ENCODE peak calls at places on chromosomes 1 and 21, in nine cellular contexts. S is upper lobe of right lung; Z is CD8-positive, alpha-beta T cell; B is ovary; O is fibroblast of mammary gland; T is astrocyte of the spinal cord; E is hepatocyte; I is astrocyte; X is PC-9. A is an unnamed sample.

GRCh38 chr1:42038261-42038660 is 114.9 kb upstream of the GUCA2B start:
- DNase-seq in T (no peak), E (no peak), Z (no peak), S (no peak), X (no peak), B (no peak), O (no peak), I (no peak), A (no peak)

GRCh38 chr1:27787895-27788294 is 14.9 kb downstream of the STX12 start:
- DNase-seq in E (peak), X (no peak), Z (no peak), T (peak), O (peak), S (no peak), B (no peak), I (peak), A (no peak)

GRCh38 chr1:6906783-6907182 is 121.5 kb downstream of the CAMTA1 start:
- DNase-seq in Z (no peak), E (no peak), O (no peak), X (no peak), B (no peak), S (no peak), T (no peak), I (no peak), A (no peak)

GRCh38 chr1:169102567-169102966 is 3.9 kb upstream of the ATP1B1 start:
- DNase-seq in X (peak), I (peak), Z (no peak), B (peak), S (peak), O (peak), T (peak), E (peak), A (no peak)

GRCh38 chr1:93722081-93723031 is 40.7 kb upstream of the BCAR3 start:
- DNase-seq in I (no peak), T (no peak), S (no peak), Z (no peak), O (no peak), B (no peak), E (no peak), X (no peak), A (no peak)

GRCh38 chr1:151539321-151540020 is 638 bp upstream of the TUFT1 start:
- DNase-seq in S (peak), Z (peak), T (peak), X (peak), O (peak), I (peak), B (peak), E (peak), A (peak)

GRCh38 chr1:36160949-36161485 is 5.1 kb downstream of the MAP7D1 start:
- DNase-seq in X (no peak), Z (peak), B (peak), I (peak), O (peak), T (peak), E (peak), S (peak), A (no peak)

GRCh38 chr1:86430376-86430775 is 6.4 kb downstream of the CLCA2 start:
- DNase-seq in O (no peak), T (no peak), E (no peak), S (no peak), X (peak), B (no peak), I (no peak), Z (no peak), A (no peak)

GRCh38 chr1:3473381-3473844 is 18.9 kb downstream of the ARHGEF16 start:
- DNase-seq in O (peak), B (no peak), E (no peak), S (no peak), X (no peak), T (peak), Z (no peak), I (peak), A (no peak)

GRCh38 chr1:41032147-41032546 is 10.6 kb upstream of the SLFNL1 start:
- DNase-seq in S (no peak), Z (no peak), O (no peak), I (no peak), E (no peak), T (no peak), B (no peak), X (no peak), A (no peak)

GRCh38 chr1:24277420-24278169 is 41.6 kb upstream of the GRHL3 start:
- DNase-seq in S (no peak), I (peak), Z (no peak), O (peak), B (no peak), X (peak), E (no peak), T (peak), A (no peak)

GRCh38 chr1:40742363-40743061 is 41.1 kb upstream of the KCNQ4 start:
- DNase-seq in B (no peak), X (no peak), E (no peak), T (no peak), O (peak), Z (no peak), S (no peak), I (no peak), A (no peak)

GRCh38 chr21:34185051-34185750 is 111.8 kb downstream of the MRPS6 start:
- DNase-seq in S (no peak), T (no peak), E (no peak), B (no peak), I (no peak), Z (no peak), X (no peak), O (no peak), A (no peak)

GRCh38 chr1:37919277-37919676 is 27.6 kb downstream of the INPP5B start:
- DNase-seq in O (peak), I (no peak), B (no peak), Z (no peak), E (peak), S (no peak), X (no peak), T (peak), A (no peak)

GRCh38 chr1:38308780-38309179 is 262.2 kb upstream of the POU3F1 start:
- DNase-seq in T (no peak), B (no peak), X (no peak), O (no peak), I (peak), Z (no peak), E (peak), S (no peak), A (no peak)

DNA sequence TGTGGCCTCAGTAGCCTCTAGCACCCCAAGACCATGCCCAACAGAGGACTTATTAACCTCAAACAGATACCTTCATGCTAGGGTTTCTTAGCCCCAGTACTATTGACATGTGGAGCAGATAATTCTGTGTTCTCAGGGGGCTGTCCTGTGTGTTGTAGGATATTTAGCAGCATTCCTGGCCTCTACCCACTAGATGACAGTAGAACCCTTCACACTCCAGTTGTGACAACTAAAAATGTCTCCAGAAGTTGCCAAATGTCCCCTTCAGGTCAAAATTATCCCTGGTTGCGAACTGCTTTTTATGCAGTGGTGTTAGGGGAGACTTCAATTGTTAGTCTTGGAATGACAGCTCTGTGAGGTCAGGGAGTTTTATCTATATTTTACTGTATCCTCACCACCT is 8.1 kb downstream of the KAZN start:
- DNase-seq in O (no peak), Z (no peak), I (no peak), E (no peak), X (no peak), B (no peak), T (no peak), S (no peak), A (no peak)
- TF ChIP-seq CTCF in O (peak), Z (no peak), I (peak), E (peak), X (no peak), B (no peak), T (peak), S (peak), A (peak)

GRCh38 chr1:10980094-10980577 is 32.3 kb upstream of the TARDBP start:
- DNase-seq in B (peak), E (peak), X (peak), Z (no peak), S (peak), I (peak), T (peak), O (peak), A (no peak)
- H3K4me3 ChIP-seq in B (no peak), E (no peak), X (no peak), Z (no peak), S (no peak), I (no peak), T (no peak), O (no peak), A (peak)

GRCh38 chr1:236129315-236129714 is 13.0 kb upstream of the GPR137B start:
- DNase-seq in B (no peak), Z (no peak), O (no peak), S (no peak), E (no peak), T (no peak), I (no peak), X (no peak), A (no peak)
- TF ChIP-seq CTCF in B (no peak), Z (no peak), O (no peak), S (no peak), E (no peak), T (no peak), I (no peak), X (no peak), A (no peak)

GRCh38 chr1:108502624-108503023 is 52.5 kb downstream of the NBPF6 start:
- DNase-seq in I (peak), S (no peak), O (peak), X (peak), B (no peak), Z (no peak), E (no peak), T (peak), A (no peak)
- H3K4me3 ChIP-seq in I (no peak), S (no peak), O (no peak), X (no peak), B (no peak), Z (no peak), E (no peak), T (no peak), A (no peak)

DNA sequence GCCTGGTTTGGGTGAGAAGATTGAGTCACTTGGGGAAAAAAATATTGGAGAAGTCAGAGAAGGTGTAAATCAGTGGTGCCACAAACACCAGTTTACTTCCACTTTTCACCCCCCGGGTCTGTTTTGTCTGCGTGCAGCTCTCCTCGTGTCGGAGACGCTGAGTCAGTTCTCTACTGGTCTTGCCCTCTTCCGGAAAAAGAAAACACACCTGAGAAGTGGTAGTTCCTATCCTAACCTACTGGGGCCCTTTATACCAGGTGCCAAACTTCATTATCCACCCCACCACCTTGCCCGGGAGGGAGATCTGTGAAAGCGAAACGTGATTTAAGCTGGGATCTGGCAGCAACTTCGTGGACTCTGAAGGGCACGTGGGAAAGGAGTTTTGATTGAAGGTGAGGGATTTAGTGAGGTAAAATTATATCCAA is 855 bp upstream of the IVNS1ABP start:
- DNase-seq in I (no peak), O (no peak), T (no peak), X (peak), B (no peak), E (peak), Z (peak), S (no peak), A (peak)
- TF ChIP-seq CTCF in I (no peak), O (no peak), T (no peak), X (peak), B (no peak), E (no peak), Z (peak), S (no peak), A (no peak)

GRCh38 chr1:201270616-201271390 is 12.5 kb upstream of the PKP1 start:
- DNase-seq in T (no peak), O (no peak), E (no peak), S (no peak), I (no peak), Z (no peak), X (no peak), B (no peak), A (no peak)
- H3K4me3 ChIP-seq in T (no peak), O (no peak), E (no peak), S (no peak), I (no peak), Z (no peak), X (no peak), B (no peak), A (no peak)

GRCh38 chr1:145845144-145845513 is 301 bp upstream of the NUDT17 start:
- DNase-seq in B (no peak), X (no peak), S (no peak), Z (no peak), T (no peak), I (no peak), E (no peak), O (no peak), A (no peak)

GRCh38 chr1:145845514-145846161 is at the start of gene NUDT17:
- DNase-seq in S (peak), X (peak), I (peak), B (peak), O (peak), E (peak), T (peak), Z (peak), A (no peak)

GRCh38 chr1:145846191-145846590 is 761 bp downstream of the NUDT17 start:
- DNase-seq in I (no peak), Z (peak), B (no peak), O (peak), S (no peak), X (no peak), E (peak), T (peak), A (no peak)

GRCh38 chr1:145847827-145848226 is 2.4 kb downstream of the NUDT17 start:
- DNase-seq in X (no peak), T (no peak), Z (no peak), S (no peak), O (no peak), B (no peak), E (no peak), I (no peak), A (no peak)

DNA sequence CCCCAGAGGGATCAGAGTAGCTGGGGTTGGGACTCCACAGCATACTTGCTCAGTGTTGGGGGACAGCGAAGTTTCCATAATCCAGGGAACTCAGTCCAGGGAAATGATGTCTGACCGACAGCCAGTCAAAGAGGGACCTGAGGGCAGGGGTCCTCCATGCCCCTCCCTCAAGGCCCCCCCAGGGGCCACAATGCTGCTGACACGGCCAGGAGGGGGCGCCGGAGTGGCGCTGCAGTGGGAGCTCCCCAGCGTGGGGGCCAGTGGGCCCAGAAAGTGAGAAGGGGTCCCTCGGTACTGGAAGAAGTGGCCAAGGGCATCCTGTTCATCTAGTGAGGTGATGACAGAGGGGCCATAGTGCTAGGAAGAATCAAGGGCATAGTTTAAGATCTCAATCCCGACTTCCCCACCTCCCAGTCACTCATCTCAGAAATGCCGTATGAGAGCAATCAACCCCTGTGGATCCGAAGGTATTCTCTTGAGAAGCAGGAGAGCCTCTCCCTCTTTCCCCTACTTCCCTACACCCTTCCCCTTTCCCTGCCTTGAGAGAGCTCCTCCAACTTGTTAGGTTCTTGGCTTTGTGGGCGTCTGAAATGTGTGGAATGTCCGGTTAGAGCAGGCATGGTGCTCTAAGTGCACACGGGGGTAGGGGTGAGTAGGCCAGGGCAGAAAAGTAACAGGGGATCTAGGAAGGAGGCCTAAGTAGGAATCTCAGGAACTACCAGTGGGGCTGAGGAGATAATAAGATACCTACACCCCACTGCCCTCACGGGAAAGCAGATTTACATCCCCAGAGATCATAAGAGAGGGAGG is 4.1 kb downstream of the NUDT17 start:
- DNase-seq in Z (no peak), T (peak), E (no peak), O (peak), S (no peak), B (no peak), I (peak), X (no peak), A (peak)
- TF ChIP-seq CTCF in Z (peak), T (peak), E (peak), O (peak), S (no peak), B (no peak), I (peak), X (peak), A (peak)

GRCh38 chr1:227356582-227357228 is 38.4 kb upstream of the CDC42BPA start:
- DNase-seq in X (peak), T (no peak), Z (no peak), O (no peak), E (peak), S (no peak), B (no peak), I (no peak), A (no peak)
- H3K4me3 ChIP-seq in X (peak), T (no peak), Z (no peak), O (no peak), E (no peak), S (no peak), B (no peak), I (no peak), A (no peak)

A was measured in epithelial cell of proximal tubule.